ENCODE peak calls at places on chromosomes 13 and 19, in seven cellular contexts. G is hippocampal formation; O is EH; B is ureter; W is stimulated activated CD4-positive, alpha-beta T cell treated with anti-CD3 and anti-CD28 coated beads, Interleukin-15, amount 100 ng/mL, for 1 hour; P is brain microvascular endothelial cell; E is AG08396. Y is an unnamed sample.

GRCh38 chr19:41302624-41303351 is 7.2 kb upstream of the CCDC97 start:
- DNase-seq in B (no peak), W (peak), P (no peak), O (no peak), E (no peak), G (no peak), Y (no peak)

GRCh38 chr19:15331419-15332310 is 674 bp downstream of the BRD4 start:
- DNase-seq in B (peak), W (peak), O (peak), P (no peak), E (peak), G (peak), Y (peak)

GRCh38 chr13:21055016-21055415 is 6.4 kb downstream of the LATS2 start:
- DNase-seq in O (peak), B (no peak), G (no peak), E (no peak), W (no peak), P (no peak), Y (no peak)

GRCh38 chr13:99721606-99722384 is 220.5 kb downstream of the TM9SF2 start:
- DNase-seq in O (no peak), W (no peak), E (no peak), B (no peak), G (no peak), P (peak), Y (no peak)

GRCh38 chr19:40827386-40828247 is 22.6 kb downstream of the CYP2A6 start:
- DNase-seq in P (no peak), G (no peak), O (no peak), W (no peak), E (no peak), B (peak), Y (no peak)

GRCh38 chr19:4539697-4540581 is at the start of gene LRG1:
- DNase-seq in W (no peak), B (peak), E (no peak), G (no peak), O (no peak), P (no peak), Y (no peak)

GRCh38 chr19:30516586-30516985 is 144.4 kb downstream of the ZNF536 start:
- DNase-seq in W (no peak), E (no peak), O (no peak), P (no peak), B (no peak), G (no peak), Y (no peak)

GRCh38 chr13:99371956-99372355 is 64.8 kb upstream of the GPR183 start:
- DNase-seq in P (no peak), E (no peak), B (no peak), O (no peak), W (no peak), G (no peak), Y (no peak)

GRCh38 chr13:91401916-91402315 is 3.5 kb downstream of the GPC5 start:
- DNase-seq in W (no peak), B (no peak), E (no peak), G (no peak), O (no peak), P (no peak), Y (no peak)

GRCh38 chr13:76225815-76226489 is 589.8 kb downstream of the LMO7 start:
- DNase-seq in E (peak), W (no peak), O (peak), G (no peak), B (no peak), P (peak), Y (peak)

GRCh38 chr13:66657165-66657895 is 572.8 kb downstream of the PCDH9 start:
- DNase-seq in E (peak), P (peak), B (peak), O (peak), W (no peak), G (no peak), Y (peak)

GRCh38 chr13:38662362-38662761 is 24.5 kb upstream of the FREM2 start:
- DNase-seq in W (no peak), O (no peak), B (no peak), G (no peak), P (peak), E (no peak), Y (no peak)

GRCh38 chr13:108496364-108497215 is 132.8 kb upstream of the MYO16 start:
- DNase-seq in B (no peak), W (no peak), P (no peak), G (no peak), O (no peak), E (no peak), Y (no peak)

GRCh38 chr13:55516610-55517009 is 1624.1 kb upstream of the PRR20A start:
- DNase-seq in P (no peak), G (no peak), B (no peak), E (no peak), W (no peak), O (no peak), Y (no peak)

GRCh38 chr13:93364166-93364565 is 137.6 kb downstream of the GPC6 start:
- DNase-seq in O (peak), B (no peak), W (no peak), G (no peak), P (peak), E (peak), Y (no peak)

GRCh38 chr19:31312004-31312403 is 37.2 kb downstream of the TSHZ3 start:
- DNase-seq in O (peak), G (no peak), E (peak), W (no peak), B (no peak), P (peak), Y (peak)

GRCh38 chr19:45999653-46000121 is 4.4 kb downstream of the CCDC61 start:
- DNase-seq in P (no peak), O (peak), G (no peak), B (no peak), E (peak), W (no peak), Y (peak)

GRCh38 chr19:17692566-17692965 is 4.4 kb upstream of the UNC13A start:
- DNase-seq in P (no peak), B (no peak), G (no peak), O (no peak), W (no peak), E (no peak), Y (no peak)

GRCh38 chr19:5113101-5113557 is 144.2 kb downstream of the KDM4B start:
- DNase-seq in E (no peak), O (peak), G (no peak), W (no peak), P (peak), B (no peak), Y (peak)

GRCh38 chr19:5149930-5150329 is 181.0 kb downstream of the KDM4B start:
- DNase-seq in P (no peak), E (no peak), G (no peak), O (no peak), B (no peak), W (no peak), Y (no peak)

GRCh38 chr13:97215325-97215724 is 6.8 kb upstream of the MBNL2 start:
- DNase-seq in G (no peak), B (no peak), O (no peak), W (no peak), E (no peak), P (no peak), Y (no peak)

Y was measured in AG08395.